ENCODE peak calls at places on chromosomes 12 and 14, in four cellular contexts. X is IMR-90, C is mesendoderm, D is H1. J is an unnamed sample.

GRCh38 chr12:116277393-116278258 is at the start of gene MED13L:
- DNase-seq in X (peak), C (peak), D (peak), J (peak)

GRCh38 chr12:132207083-132207775 is 63.0 kb downstream of the NOC4L start:
- DNase-seq in X (no peak), C (no peak), D (no peak), J (no peak)

GRCh38 chr14:22047105-22047504 is 373.5 kb upstream of the OR4E1 start:
- DNase-seq in X (no peak), C (peak), D (no peak), J (peak)

GRCh38 chr12:28879379-28879778 is 269.7 kb upstream of the FAR2 start:
- DNase-seq in X (no peak), C (no peak), D (no peak), J (no peak)

GRCh38 chr14:99325591-99325990 is 53.6 kb upstream of the BCL11B start:
- DNase-seq in X (no peak), C (no peak), D (no peak), J (no peak)

GRCh38 chr14:90829677-90830076 is 13.4 kb upstream of the TTC7B start:
- DNase-seq in X (no peak), C (no peak), D (no peak), J (no peak)

GRCh38 chr12:65022960-65023359 is 98.1 kb downstream of the WIF1 start:
- DNase-seq in X (no peak), C (no peak), D (no peak), J (no peak)

GRCh38 chr12:47707905-47708543 is 2.2 kb upstream of the RPAP3 start:
- DNase-seq in X (no peak), C (no peak), D (no peak), J (no peak)

GRCh38 chr12:123142518-123142840 is 8.4 kb downstream of the PITPNM2 start:
- DNase-seq in X (no peak), C (no peak), D (no peak), J (no peak)

GRCh38 chr12:42448841-42449240 is 122.9 kb downstream of the PPHLN1 start:
- DNase-seq in X (peak), C (no peak), D (no peak), J (no peak)

GRCh38 chr12:121787063-121787774 is 6.3 kb downstream of the RHOF start:
- DNase-seq in X (no peak), C (no peak), D (no peak), J (no peak)

GRCh38 chr12:78764913-78765312 is 99.7 kb upstream of the SYT1 start:
- DNase-seq in X (no peak), C (no peak), D (no peak), J (no peak)

GRCh38 chr14:34911209-34912150 is 36.3 kb upstream of the BAZ1A start:
- DNase-seq in X (peak), C (no peak), D (no peak), J (no peak)

GRCh38 chr12:27237790-27238771 is 6.0 kb upstream of the STK38L start:
- DNase-seq in X (peak), C (peak), D (no peak), J (no peak)

GRCh38 chr14:94465042-94465441 is 11.0 kb downstream of the SERPINA9 start:
- DNase-seq in X (no peak), C (no peak), D (no peak), J (peak)

GRCh38 chr12:104600790-104601739 is 144.3 kb downstream of the CHST11 start:
- DNase-seq in X (no peak), C (no peak), D (no peak), J (no peak)

GRCh38 chr14:103401223-103402214 is 16.3 kb downstream of the MARK3 start:
- DNase-seq in X (peak), C (peak), D (no peak), J (no peak)

GRCh38 chr12:49976547-49976946 is 3.8 kb downstream of the AQP6 start:
- DNase-seq in X (no peak), C (no peak), D (no peak), J (no peak)

GRCh38 chr12:51631591-51631990 is 40.6 kb downstream of the SCN8A start:
- DNase-seq in X (peak), C (peak), D (no peak), J (no peak)

GRCh38 chr12:49646331-49646830 is 23.0 kb downstream of the PRPF40B start:
- DNase-seq in X (no peak), C (no peak), D (no peak), J (no peak)

GRCh38 chr14:51658441-51659173 is 6.9 kb downstream of the FRMD6 start:
- DNase-seq in X (no peak), C (no peak), D (no peak), J (no peak)

GRCh38 chr14:51657762-51658161 is 6.1 kb downstream of the FRMD6 start:
- DNase-seq in X (peak), C (no peak), D (no peak), J (no peak)

GRCh38 chr14:51663783-51664326 is 12.1 kb downstream of the FRMD6 start:
- DNase-seq in X (no peak), C (no peak), D (no peak), J (no peak)

GRCh38 chr14:51661504-51661903 is 9.8 kb downstream of the FRMD6 start:
- DNase-seq in X (peak), C (no peak), D (no peak), J (no peak)

DNA sequence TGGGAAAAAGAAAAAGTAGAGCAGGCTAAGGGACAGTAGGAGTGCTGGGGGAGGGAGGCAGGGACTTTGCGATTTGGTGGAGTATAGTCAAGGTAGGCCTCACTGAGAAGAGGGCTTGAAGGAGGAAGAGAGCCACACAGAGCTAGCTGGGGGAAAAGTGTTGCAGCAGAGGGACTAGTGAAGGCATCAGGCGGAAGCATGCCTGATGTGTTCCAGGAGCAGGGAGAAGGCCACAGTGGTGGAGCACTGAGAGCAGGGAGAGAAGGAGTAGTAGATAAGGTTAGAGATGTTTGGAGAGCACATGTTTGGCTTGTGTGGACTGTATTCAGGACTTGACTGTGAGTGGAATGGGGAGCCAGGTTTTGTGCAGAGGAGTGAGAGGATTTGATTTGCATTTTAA is 9.0 kb downstream of the FRMD6 start:
- DNase-seq in X (no peak), C (no peak), D (no peak), J (no peak)
- H3K4ac ChIP-seq in X (no peak), C (no peak), D (no peak), J (no peak)

DNA sequence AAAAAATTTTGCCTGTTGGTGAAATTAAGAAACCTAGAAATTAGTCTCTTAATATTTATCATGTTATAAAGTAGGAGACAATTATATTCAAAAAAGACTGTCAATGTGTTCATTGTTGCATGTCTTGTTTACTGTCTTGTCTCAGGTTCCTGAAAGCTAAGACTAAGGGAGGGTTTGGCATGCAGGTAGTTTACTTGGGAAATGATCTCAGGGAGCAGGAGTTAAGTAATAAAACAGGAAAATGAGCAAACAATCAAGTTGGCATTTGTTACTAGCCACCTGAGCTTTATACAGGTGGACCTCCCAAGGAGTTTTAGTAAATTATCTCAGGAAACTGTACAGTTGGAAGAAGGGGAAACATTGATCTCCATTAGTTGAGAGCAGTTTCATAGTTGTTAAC is 188.0 kb upstream of the MDGA2 start:
- DNase-seq in X (no peak), C (no peak), D (no peak), J (no peak)
- H3K27ac ChIP-seq in X (no peak), C (no peak), D (no peak), J (no peak)

GRCh38 chr14:52463375-52463774 is 88.9 kb downstream of the TXNDC16 start:
- DNase-seq in X (no peak), C (no peak), D (no peak), J (no peak)

GRCh38 chr14:52464175-52464574 is 88.1 kb downstream of the TXNDC16 start:
- DNase-seq in X (no peak), C (no peak), D (no peak), J (no peak)

GRCh38 chr14:52458721-52459085 is 93.6 kb downstream of the TXNDC16 start:
- DNase-seq in X (peak), C (no peak), D (no peak), J (no peak)

GRCh38 chr14:52467515-52468266 is 84.6 kb downstream of the TXNDC16 start:
- DNase-seq in X (no peak), C (no peak), D (no peak), J (no peak)

GRCh38 chr14:52461721-52462120 is 90.6 kb downstream of the TXNDC16 start:
- DNase-seq in X (no peak), C (no peak), D (no peak), J (no peak)
- H4K5ac ChIP-seq in X (no peak), C (no peak), D (no peak), J (no peak)

GRCh38 chr14:60093088-60093487 is 1.4 kb downstream of the PCNX4 start:
- DNase-seq in X (no peak), C (no peak), D (no peak), J (no peak)

GRCh38 chr14:60095781-60096450 is 4.2 kb downstream of the PCNX4 start:
- DNase-seq in X (peak), C (no peak), D (no peak), J (no peak)

GRCh38 chr14:60093606-60094005 is 1.9 kb downstream of the PCNX4 start:
- DNase-seq in X (peak), C (no peak), D (no peak), J (no peak)

GRCh38 chr14:60092516-60092915 is 793 bp downstream of the PCNX4 start:
- DNase-seq in X (peak), C (peak), D (no peak), J (no peak)

DNA sequence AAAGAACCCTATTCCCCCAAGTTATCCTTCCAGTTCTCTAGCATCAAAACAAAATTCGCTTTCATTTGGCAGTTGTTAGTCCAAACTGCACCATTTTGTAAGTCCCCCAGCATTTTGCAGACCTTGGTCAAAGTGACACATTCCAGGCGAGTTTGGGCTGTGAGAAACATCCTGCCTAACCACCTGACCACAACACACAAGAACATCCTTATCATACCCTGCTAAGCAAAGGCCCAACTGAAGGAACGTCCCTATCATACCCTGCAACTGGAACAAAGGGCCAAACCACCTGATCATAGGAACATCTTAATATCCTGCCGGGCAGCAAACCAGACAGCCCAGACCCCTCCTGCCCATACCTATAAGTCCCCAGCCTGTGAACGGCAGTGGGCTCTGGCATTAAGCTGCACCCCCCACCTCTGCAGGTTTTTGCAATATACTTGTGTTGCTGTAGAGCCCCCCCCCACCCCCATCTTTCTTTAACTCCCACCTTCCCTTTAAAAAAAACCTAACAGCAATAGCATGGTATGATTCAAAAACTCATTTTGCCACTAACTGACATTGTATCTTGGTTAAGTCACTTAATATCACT is 2.7 kb downstream of the PCNX4 start:
- DNase-seq in X (peak), C (peak), D (peak), J (peak)
- H3K4ac ChIP-seq in X (peak), C (no peak), D (no peak), J (no peak)

J was measured in H9.